ENCODE peak calls at places on chromosome 11, in nine cellular contexts. One of them, this sample, is unnamed.

GRCh38 chr11:114171257-114172054 is 111.9 kb downstream of the ZBTB16 start:
- DNase-seq in HCT116: no peak
- DNase-seq in endodermal cell: no peak
- DNase-seq in CD4-positive, alpha-beta T cell: no peak
- DNase-seq in left ventricle myocardium inferior: peak; percentile 96
- DNase-seq in stomach: peak; percentile 77
- DNase-seq in psoas muscle: peak; percentile 99
- DNase-seq in AG04450: no peak
- DNase-seq in Peyer's patch: peak; percentile 91
- DNase-seq in this sample: no peak

GRCh38 chr11:13784441-13784840 is 116.0 kb downstream of the FAR1 start:
- DNase-seq in HCT116: no peak
- DNase-seq in endodermal cell: no peak
- DNase-seq in CD4-positive, alpha-beta T cell: no peak
- DNase-seq in left ventricle myocardium inferior: no peak
- DNase-seq in stomach: no peak
- DNase-seq in psoas muscle: no peak
- DNase-seq in AG04450: no peak
- DNase-seq in Peyer's patch: no peak
- DNase-seq in this sample: no peak

GRCh38 chr11:1292018-1292643 is 17.3 kb downstream of the TOLLIP start:
- DNase-seq in HCT116: no peak
- DNase-seq in endodermal cell: no peak
- DNase-seq in CD4-positive, alpha-beta T cell: no peak
- DNase-seq in left ventricle myocardium inferior: no peak
- DNase-seq in stomach: no peak
- DNase-seq in psoas muscle: no peak
- DNase-seq in AG04450: no peak
- DNase-seq in Peyer's patch: no peak
- DNase-seq in this sample: no peak

GRCh38 chr11:56314844-56315243 is at the start of gene OR8K3:
- DNase-seq in HCT116: no peak
- DNase-seq in endodermal cell: no peak
- DNase-seq in CD4-positive, alpha-beta T cell: no peak
- DNase-seq in left ventricle myocardium inferior: no peak
- DNase-seq in stomach: no peak
- DNase-seq in psoas muscle: no peak
- DNase-seq in AG04450: no peak
- DNase-seq in Peyer's patch: no peak
- DNase-seq in this sample: no peak

GRCh38 chr11:83278351-83278750 is 7.8 kb downstream of the CCDC90B start:
- DNase-seq in HCT116: no peak
- DNase-seq in endodermal cell: no peak
- DNase-seq in CD4-positive, alpha-beta T cell: no peak
- DNase-seq in left ventricle myocardium inferior: no peak
- DNase-seq in stomach: no peak
- DNase-seq in psoas muscle: no peak
- DNase-seq in AG04450: no peak
- DNase-seq in Peyer's patch: no peak
- DNase-seq in this sample: no peak

GRCh38 chr11:60756307-60757032 is at the start of gene MS4A15:
- DNase-seq in HCT116: peak; percentile 29
- DNase-seq in endodermal cell: peak; percentile 64
- DNase-seq in CD4-positive, alpha-beta T cell: no peak
- DNase-seq in left ventricle myocardium inferior: no peak
- DNase-seq in stomach: no peak
- DNase-seq in psoas muscle: no peak
- DNase-seq in AG04450: no peak
- DNase-seq in Peyer's patch: peak; percentile 12
- DNase-seq in this sample: peak; percentile 22

GRCh38 chr11:125943661-125944349 is 2.0 kb upstream of the VSIG10L2 start:
- DNase-seq in HCT116: no peak
- DNase-seq in endodermal cell: no peak
- DNase-seq in CD4-positive, alpha-beta T cell: no peak
- DNase-seq in left ventricle myocardium inferior: no peak
- DNase-seq in stomach: peak; percentile 15
- DNase-seq in psoas muscle: no peak
- DNase-seq in AG04450: no peak
- DNase-seq in Peyer's patch: no peak
- DNase-seq in this sample: no peak

GRCh38 chr11:76777325-76777724 is 5.8 kb upstream of the TSKU start:
- DNase-seq in HCT116: no peak
- DNase-seq in endodermal cell: no peak
- DNase-seq in CD4-positive, alpha-beta T cell: no peak
- DNase-seq in left ventricle myocardium inferior: no peak
- DNase-seq in stomach: no peak
- DNase-seq in psoas muscle: no peak
- DNase-seq in AG04450: no peak
- DNase-seq in Peyer's patch: no peak
- DNase-seq in this sample: no peak

GRCh38 chr11:109957000-109957399 is 136.2 kb upstream of the ZC3H12C start:
- DNase-seq in HCT116: no peak
- DNase-seq in endodermal cell: no peak
- DNase-seq in CD4-positive, alpha-beta T cell: no peak
- DNase-seq in left ventricle myocardium inferior: no peak
- DNase-seq in stomach: no peak
- DNase-seq in psoas muscle: no peak
- DNase-seq in AG04450: no peak
- DNase-seq in Peyer's patch: no peak
- DNase-seq in this sample: no peak
- H3K27ac ChIP-seq in HCT116: no peak overlapping the region
- H3K27ac ChIP-seq in endodermal cell: no peak overlapping the region
- H3K27ac ChIP-seq in CD4-positive, alpha-beta T cell: no peak overlapping the region
- H3K27ac ChIP-seq in left ventricle myocardium inferior: no peak overlapping the region
- H3K27ac ChIP-seq in stomach: no peak overlapping the region
- H3K27ac ChIP-seq in psoas muscle: no peak overlapping the region
- H3K27ac ChIP-seq in AG04450: no peak overlapping the region
- H3K27ac ChIP-seq in Peyer's patch: no peak overlapping the region
- H3K27ac ChIP-seq in this sample: no peak overlapping the region

GRCh38 chr11:57466680-57467079 is 6.4 kb downstream of the RTN4RL2 start:
- DNase-seq in HCT116: no peak
- DNase-seq in endodermal cell: no peak
- DNase-seq in CD4-positive, alpha-beta T cell: no peak
- DNase-seq in left ventricle myocardium inferior: no peak
- DNase-seq in stomach: no peak
- DNase-seq in psoas muscle: no peak
- DNase-seq in AG04450: no peak
- DNase-seq in Peyer's patch: no peak
- DNase-seq in this sample: no peak
- TF ChIP-seq CTCF in HCT116: no peak
- TF ChIP-seq CTCF in endodermal cell: no peak
- TF ChIP-seq CTCF in CD4-positive, alpha-beta T cell: no peak
- TF ChIP-seq CTCF in left ventricle myocardium inferior: no peak
- TF ChIP-seq CTCF in stomach: no peak
- TF ChIP-seq CTCF in psoas muscle: no peak
- TF ChIP-seq CTCF in AG04450: no peak
- TF ChIP-seq CTCF in Peyer's patch: no peak
- TF ChIP-seq CTCF in this sample: no peak

GRCh38 chr11:66467756-66468155 is 1.1 kb downstream of the PELI3 start:
- DNase-seq in HCT116: no peak
- DNase-seq in endodermal cell: no peak
- DNase-seq in CD4-positive, alpha-beta T cell: no peak
- DNase-seq in left ventricle myocardium inferior: no peak
- DNase-seq in stomach: peak; percentile 35
- DNase-seq in psoas muscle: peak; percentile 60
- DNase-seq in AG04450: no peak
- DNase-seq in Peyer's patch: no peak
- DNase-seq in this sample: no peak
- H3K27ac ChIP-seq in HCT116: peak overlapping the region; percentile 70
- H3K27ac ChIP-seq in endodermal cell: no peak overlapping the region
- H3K27ac ChIP-seq in CD4-positive, alpha-beta T cell: no peak overlapping the region
- H3K27ac ChIP-seq in left ventricle myocardium inferior: peak overlapping the region; percentile 76
- H3K27ac ChIP-seq in stomach: no peak overlapping the region
- H3K27ac ChIP-seq in psoas muscle: no peak overlapping the region
- H3K27ac ChIP-seq in AG04450: no peak overlapping the region
- H3K27ac ChIP-seq in Peyer's patch: no peak overlapping the region
- H3K27ac ChIP-seq in this sample: peak overlapping the region; percentile 71

GRCh38 chr11:103929168-103929903 is 107.1 kb upstream of the DDI1 start:
- DNase-seq in HCT116: no peak
- DNase-seq in endodermal cell: no peak
- DNase-seq in CD4-positive, alpha-beta T cell: no peak
- DNase-seq in left ventricle myocardium inferior: no peak
- DNase-seq in stomach: no peak
- DNase-seq in psoas muscle: no peak
- DNase-seq in AG04450: no peak
- DNase-seq in Peyer's patch: no peak
- DNase-seq in this sample: no peak

GRCh38 chr11:103926990-103927389 is 109.5 kb upstream of the DDI1 start:
- DNase-seq in HCT116: no peak
- DNase-seq in endodermal cell: no peak
- DNase-seq in CD4-positive, alpha-beta T cell: no peak
- DNase-seq in left ventricle myocardium inferior: no peak
- DNase-seq in stomach: no peak
- DNase-seq in psoas muscle: no peak
- DNase-seq in AG04450: no peak
- DNase-seq in Peyer's patch: no peak
- DNase-seq in this sample: no peak

GRCh38 chr11:103927535-103927934 is 108.9 kb upstream of the DDI1 start:
- DNase-seq in HCT116: no peak
- DNase-seq in endodermal cell: no peak
- DNase-seq in CD4-positive, alpha-beta T cell: no peak
- DNase-seq in left ventricle myocardium inferior: no peak
- DNase-seq in stomach: no peak
- DNase-seq in psoas muscle: no peak
- DNase-seq in AG04450: no peak
- DNase-seq in Peyer's patch: no peak
- DNase-seq in this sample: peak; percentile 17

GRCh38 chr11:103924166-103925013 is 112.0 kb upstream of the DDI1 start:
- DNase-seq in HCT116: no peak
- DNase-seq in endodermal cell: no peak
- DNase-seq in CD4-positive, alpha-beta T cell: no peak
- DNase-seq in left ventricle myocardium inferior: no peak
- DNase-seq in stomach: no peak
- DNase-seq in psoas muscle: no peak
- DNase-seq in AG04450: no peak
- DNase-seq in Peyer's patch: no peak
- DNase-seq in this sample: no peak

GRCh38 chr11:103928040-103928555 is 108.3 kb upstream of the DDI1 start:
- DNase-seq in HCT116: no peak
- DNase-seq in endodermal cell: no peak
- DNase-seq in CD4-positive, alpha-beta T cell: no peak
- DNase-seq in left ventricle myocardium inferior: no peak
- DNase-seq in stomach: no peak
- DNase-seq in psoas muscle: no peak
- DNase-seq in AG04450: no peak
- DNase-seq in Peyer's patch: no peak
- DNase-seq in this sample: no peak
- TF ChIP-seq CTCF in HCT116: no peak
- TF ChIP-seq CTCF in endodermal cell: no peak
- TF ChIP-seq CTCF in CD4-positive, alpha-beta T cell: no peak
- TF ChIP-seq CTCF in left ventricle myocardium inferior: no peak
- TF ChIP-seq CTCF in stomach: no peak
- TF ChIP-seq CTCF in psoas muscle: no peak
- TF ChIP-seq CTCF in AG04450: no peak
- TF ChIP-seq CTCF in Peyer's patch: no peak
- TF ChIP-seq CTCF in this sample: no peak

GRCh38 chr11:66326261-66327111 is 9.6 kb upstream of the CD248 start:
- DNase-seq in HCT116: no peak
- DNase-seq in endodermal cell: no peak
- DNase-seq in CD4-positive, alpha-beta T cell: no peak
- DNase-seq in left ventricle myocardium inferior: peak; percentile 80
- DNase-seq in stomach: no peak
- DNase-seq in psoas muscle: peak; percentile 81
- DNase-seq in AG04450: no peak
- DNase-seq in Peyer's patch: no peak
- DNase-seq in this sample: no peak
- H3K27ac ChIP-seq in HCT116: peak overlapping the region; percentile 3
- H3K27ac ChIP-seq in endodermal cell: no peak overlapping the region
- H3K27ac ChIP-seq in CD4-positive, alpha-beta T cell: peak overlapping the region; percentile 65
- H3K27ac ChIP-seq in left ventricle myocardium inferior: peak overlapping the region; percentile 87
- H3K27ac ChIP-seq in stomach: peak overlapping the region; percentile 44
- H3K27ac ChIP-seq in psoas muscle: no peak overlapping the region
- H3K27ac ChIP-seq in AG04450: peak overlapping the region; percentile 89
- H3K27ac ChIP-seq in Peyer's patch: peak overlapping the region; percentile 56
- H3K27ac ChIP-seq in this sample: peak overlapping the region; percentile 100